ENCODE peak calls at places on chromosomes 6 and 20, in four cellular contexts. H, K, C and E are unnamed samples.

GRCh38 chr6:81767163-81768000 is 14.9 kb upstream of the TENT5A start:
- DNase-seq in C (peak; percentile 38), H (peak; percentile 41), K (no peak), E (no peak)

GRCh38 chr20:19784511-19785172 is 26.6 kb downstream of the RIN2 start:
- DNase-seq in K (peak; percentile 24), C (peak; percentile 44), H (peak; percentile 91), E (peak; percentile 52)

GRCh38 chr6:78999737-79000136 is 78.3 kb downstream of the PHIP start:
- DNase-seq in K (no peak), C (no peak), H (peak; percentile 8), E (no peak)

GRCh38 chr6:144873653-144874378 is 588.7 kb downstream of the UTRN start:
- DNase-seq in H (no peak), C (no peak), K (no peak), E (no peak)

GRCh38 chr20:53409177-53409576 is 184.5 kb downstream of the ZNF217 start:
- DNase-seq in H (no peak), C (no peak), K (no peak), E (no peak)

GRCh38 chr6:54860739-54861138 is 14.2 kb downstream of the FAM83B start:
- DNase-seq in H (peak; percentile 72), C (no peak), K (no peak), E (no peak)

GRCh38 chr6:142871910-142872331 is 73.1 kb downstream of the HIVEP2 start:
- DNase-seq in K (no peak), C (no peak), H (peak; percentile 96), E (peak; percentile 50)

GRCh38 chr20:12414446-12415274 is 497.0 kb downstream of the BTBD3 start:
- DNase-seq in K (no peak), H (no peak), C (no peak), E (no peak)

GRCh38 chr20:21707999-21708737 is 2.7 kb downstream of the PAX1 start:
- DNase-seq in K (peak; percentile 46), H (no peak), C (no peak), E (no peak)

GRCh38 chr6:129903082-129903481 is 42.0 kb upstream of the TMEM244 start:
- DNase-seq in K (no peak), C (no peak), H (no peak), E (peak; percentile 5)

GRCh38 chr20:40956926-40957760 is 71.5 kb upstream of the TOP1 start:
- DNase-seq in C (no peak), K (no peak), H (no peak), E (no peak)

GRCh38 chr6:154139894-154140293 is 100.9 kb downstream of the OPRM1 start:
- DNase-seq in C (no peak), H (no peak), K (no peak), E (no peak)

GRCh38 chr6:168718821-168719475 is 278.0 kb downstream of the SMOC2 start:
- DNase-seq in H (no peak), K (no peak), C (no peak), E (no peak)

GRCh38 chr20:4135385-4136077 is 120.2 kb upstream of the RNF24 start:
- DNase-seq in K (no peak), H (peak; percentile 99), C (no peak), E (no peak)

GRCh38 chr6:27873101-27874030 is 38.8 kb downstream of the OR2B2 start:
- DNase-seq in K (peak; percentile 73), C (peak; percentile 80), H (peak; percentile 83), E (no peak)

GRCh38 chr6:122476131-122476530 is 4.5 kb upstream of the SERINC1 start:
- DNase-seq in C (no peak), H (peak; percentile 33), K (no peak), E (no peak)

GRCh38 chr20:1624811-1625690 is 5.2 kb upstream of the SIRPB1 start:
- DNase-seq in C (no peak), H (peak; percentile 0), K (no peak), E (peak; percentile 1)

GRCh38 chr6:119077643-119078448 is 618 bp downstream of the FAM184A start:
- DNase-seq in C (peak; percentile 54), K (peak; percentile 73), H (no peak), E (peak; percentile 41)

GRCh38 chr20:50415516-50416268 is 94.5 kb upstream of the PTPN1 start:
- DNase-seq in K (peak; percentile 27), C (peak; percentile 98), H (peak; percentile 87), E (no peak)

GRCh38 chr20:10530883-10531282 is 95.8 kb downstream of the SLX4IP start:
- DNase-seq in K (no peak), C (no peak), H (no peak), E (no peak)

GRCh38 chr20:23782366-23782983 is 31.7 kb upstream of the CST1 start:
- DNase-seq in C (no peak), H (peak; percentile 2), K (no peak), E (peak; percentile 12)

GRCh38 chr6:43138267-43138666 is 32.8 kb upstream of the SRF start:
- DNase-seq in K (no peak), H (no peak), C (no peak), E (no peak)

GRCh38 chr6:119330520-119330919 is 19.0 kb downstream of the MAN1A1 start:
- DNase-seq in C (no peak), H (no peak), K (no peak), E (no peak)

GRCh38 chr20:5002077-5002413 is 735 bp upstream of the SLC23A2 start:
- DNase-seq in H (no peak), K (peak; percentile 68), C (no peak), E (no peak)

GRCh38 chr20:51740838-51741237 is 27.4 kb downstream of the ATP9A start:
- DNase-seq in K (no peak), C (no peak), H (no peak), E (no peak)

GRCh38 chr6:48212501-48212900 is 101.5 kb upstream of the PTCHD4 start:
- DNase-seq in K (no peak), C (no peak), H (no peak), E (no peak)

GRCh38 chr20:3786665-3787639 is at the start of gene CENPB:
- DNase-seq in K (peak; percentile 89), H (peak; percentile 76), C (peak; percentile 97), E (peak; percentile 99)

GRCh38 chr6:25582101-25582500 is 69.9 kb upstream of the SCGN start:
- DNase-seq in H (no peak), C (no peak), K (no peak), E (no peak)

GRCh38 chr6:44315506-44315905 is 2.4 kb upstream of the AARS2 start:
- DNase-seq in H (no peak), C (no peak), K (no peak), E (no peak)

DNA sequence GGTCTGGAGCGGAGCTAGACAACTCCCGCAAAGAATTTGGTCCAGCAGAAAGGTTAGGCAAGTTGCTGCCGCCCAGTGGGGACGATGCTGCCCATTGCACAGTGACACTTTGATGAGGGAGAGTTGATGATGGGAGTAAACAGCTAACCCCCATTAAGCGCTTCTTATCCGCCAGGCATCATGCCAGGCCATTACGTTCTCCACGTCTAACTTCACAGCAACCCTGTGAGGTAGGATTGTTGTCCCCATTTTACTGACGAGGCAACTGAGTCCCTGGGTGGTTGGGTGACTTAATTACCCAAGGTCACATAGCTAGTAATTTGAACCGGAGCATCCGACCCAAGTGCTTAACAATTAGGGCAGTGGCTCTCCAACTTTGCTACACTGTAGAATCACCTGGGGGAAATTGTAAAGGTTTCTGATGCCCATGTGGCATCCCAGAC is 731 bp downstream of the RALGAPB start:
- DNase-seq in K (no peak), C (no peak), H (no peak), E (no peak)
- TF ChIP-seq CTCF in K (no peak), C (no peak), H (no peak), E (no peak)

GRCh38 chr20:60931691-60932090 is 320.4 kb upstream of the CDH4 start:
- DNase-seq in H (no peak), C (no peak), K (no peak), E (no peak)

GRCh38 chr20:60926831-60927230 is 325.2 kb upstream of the CDH4 start:
- DNase-seq in K (no peak), C (no peak), H (no peak), E (no peak)

GRCh38 chr20:60934724-60935123 is 317.3 kb upstream of the CDH4 start:
- DNase-seq in K (no peak), C (no peak), H (no peak), E (no peak)

GRCh38 chr20:60928341-60928740 is 323.7 kb upstream of the CDH4 start:
- DNase-seq in C (no peak), H (no peak), K (no peak), E (no peak)

GRCh38 chr20:60930023-60930790 is 321.9 kb upstream of the CDH4 start:
- DNase-seq in K (no peak), C (no peak), H (no peak), E (no peak)
- TF ChIP-seq CTCF in K (no peak), C (no peak), H (no peak), E (no peak)

DNA sequence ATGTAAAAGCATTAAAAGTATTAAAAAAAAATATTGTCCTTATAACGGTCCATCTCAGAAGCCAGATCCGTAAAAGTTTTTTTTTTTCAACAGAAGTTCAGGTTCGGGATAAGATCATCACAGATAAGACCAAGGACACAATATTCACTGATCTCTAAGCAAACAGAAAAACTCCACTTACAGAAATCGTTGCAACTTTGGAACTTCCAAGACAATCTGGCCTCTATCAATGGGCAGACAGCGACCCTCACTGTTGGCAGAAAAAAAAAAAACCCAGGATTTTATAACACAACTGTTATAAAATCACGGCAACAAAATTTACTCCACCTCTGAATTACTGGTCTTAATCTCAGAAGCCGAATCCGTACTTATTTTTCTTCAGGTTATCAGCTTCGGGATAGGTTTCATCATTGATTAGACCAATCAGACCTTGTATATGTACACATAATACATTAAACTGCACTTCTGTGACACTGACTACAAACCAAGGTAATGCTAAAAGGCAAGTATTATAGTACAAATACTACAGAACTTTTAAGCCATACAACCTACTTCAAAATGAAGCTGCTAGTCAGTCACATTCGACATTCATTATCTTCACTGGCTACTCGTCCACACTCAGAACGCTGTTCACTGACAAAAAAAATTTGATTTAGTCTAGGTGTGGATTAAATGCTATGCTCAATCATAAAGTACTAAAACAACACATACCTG is 34.7 kb upstream of the SYNCRIP start:
- DNase-seq in K (no peak), C (no peak), H (no peak), E (no peak)
- TF ChIP-seq CTCF in K (no peak), C (no peak), H (peak; percentile 30), E (peak; percentile 11)

GRCh38 chr6:83594936-83595335 is 82.6 kb downstream of the PRSS35 start:
- DNase-seq in K (no peak), C (no peak), H (peak; percentile 46), E (no peak)

GRCh38 chr6:83593395-83593785 is 81.1 kb downstream of the PRSS35 start:
- DNase-seq in K (no peak), C (no peak), H (no peak), E (no peak)

GRCh38 chr6:83590413-83590812 is 78.1 kb downstream of the PRSS35 start:
- DNase-seq in C (no peak), K (no peak), H (peak; percentile 12), E (no peak)

GRCh38 chr6:83597511-83597910 is 85.2 kb downstream of the PRSS35 start:
- DNase-seq in C (no peak), H (no peak), K (no peak), E (no peak)

DNA sequence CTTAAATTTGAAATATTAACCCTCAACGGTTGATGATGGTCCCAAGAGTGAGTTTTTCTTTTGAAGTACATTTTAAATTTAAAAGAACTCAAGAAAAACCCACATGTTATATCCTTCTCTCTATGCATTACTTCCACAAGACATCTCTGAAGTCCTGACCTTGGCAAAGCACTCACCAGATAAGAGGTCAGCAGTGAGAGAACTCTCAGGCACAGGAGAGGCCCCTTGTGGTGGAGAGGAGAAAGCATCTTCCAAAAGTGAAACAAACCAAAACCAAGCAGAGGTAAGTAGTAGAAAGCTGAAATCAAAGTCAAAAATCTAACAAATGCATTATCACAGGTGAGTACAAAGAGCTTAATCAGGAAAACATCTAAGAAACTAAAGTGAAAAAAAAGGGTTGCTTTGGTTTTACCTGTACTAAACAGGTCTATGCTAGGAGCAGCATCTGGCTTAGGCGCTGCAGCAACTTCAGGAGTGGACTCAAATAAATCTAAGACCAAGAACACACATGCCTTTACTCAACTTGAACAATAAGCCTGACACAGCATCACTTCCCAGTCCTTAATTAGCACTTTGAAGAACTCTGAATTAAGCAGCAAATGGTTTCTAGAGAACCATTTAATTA is 80.5 kb downstream of the PRSS35 start:
- DNase-seq in K (peak; percentile 22), H (peak; percentile 17), C (no peak), E (peak; percentile 46)
- TF ChIP-seq CTCF in K (peak; percentile 24), H (peak; percentile 51), C (no peak), E (peak; percentile 52)